ENCODE peak calls at places on chromosome 2, in five cellular contexts. F is GM12865, M is aorta, D is NAMALWA, K is lung microvascular endothelial cell. C is an unnamed sample.

GRCh38 chr2:213316001-213316735 is 31.9 kb downstream of the SPAG16 start:
- DNase-seq in K (no peak), F (no peak), D (no peak), M (no peak), C (no peak)

GRCh38 chr2:20600756-20601325 is 50.1 kb downstream of the HS1BP3 start:
- DNase-seq in D (no peak), K (peak; percentile 61), M (no peak), F (no peak), C (no peak)

GRCh38 chr2:192571636-192572035 is 376.9 kb upstream of the TMEFF2 start:
- DNase-seq in M (no peak), K (no peak), F (no peak), D (no peak), C (no peak)

GRCh38 chr2:172102858-172103359 is at the start of gene DLX2:
- DNase-seq in D (peak; percentile 97), M (peak; percentile 89), K (peak; percentile 87), F (peak; percentile 90), C (peak; percentile 71)

GRCh38 chr2:15275341-15275740 is 285.8 kb downstream of the NBAS start:
- DNase-seq in F (no peak), M (no peak), K (no peak), D (no peak), C (no peak)

GRCh38 chr2:169397697-169398096 is 35.4 kb upstream of the LRP2 start:
- DNase-seq in F (no peak), K (no peak), D (peak; percentile 7), M (no peak), C (no peak)

GRCh38 chr2:43737097-43737854 is 36.6 kb upstream of the DYNC2LI1 start:
- DNase-seq in K (peak; percentile 47), D (no peak), M (peak; percentile 61), F (no peak), C (no peak)

GRCh38 chr2:65071499-65072180 is 15.4 kb downstream of the CEP68 start:
- DNase-seq in F (no peak), M (no peak), K (no peak), D (no peak), C (no peak)

GRCh38 chr2:65602851-65603250 is 170.5 kb upstream of the SPRED2 start:
- DNase-seq in M (no peak), K (no peak), D (no peak), F (no peak), C (no peak)

GRCh38 chr2:149342509-149342908 is 12.1 kb downstream of the LYPD6 start:
- DNase-seq in K (no peak), M (no peak), D (no peak), F (no peak), C (no peak)

GRCh38 chr2:58110765-58111164 is 64.2 kb downstream of the VRK2 start:
- DNase-seq in F (no peak), D (no peak), M (no peak), K (no peak), C (no peak)

GRCh38 chr2:213161759-213162514 is 10.5 kb upstream of the IKZF2 start:
- DNase-seq in K (no peak), D (no peak), M (no peak), F (no peak), C (no peak)

GRCh38 chr2:99926986-99927385 is 215.4 kb downstream of the AFF3 start:
- DNase-seq in F (no peak), D (no peak), K (no peak), M (no peak), C (no peak)

GRCh38 chr2:181643158-181643557 is 13.7 kb downstream of the CERKL start:
- DNase-seq in F (no peak), K (no peak), D (no peak), M (no peak), C (no peak)

GRCh38 chr2:101732199-101732598 is 34.7 kb downstream of the MAP4K4 start:
- DNase-seq in D (no peak), F (no peak), M (no peak), K (no peak), C (no peak)

GRCh38 chr2:85795331-85796045 is 41.7 kb downstream of the ATOH8 start:
- DNase-seq in D (no peak), F (no peak), K (no peak), M (peak; percentile 47), C (no peak)

GRCh38 chr2:160270571-160271113 is 70.6 kb upstream of the ITGB6 start:
- DNase-seq in M (peak; percentile 49), F (no peak), D (no peak), K (no peak), C (no peak)

GRCh38 chr2:40095003-40095402 is 315.9 kb upstream of the THUMPD2 start:
- DNase-seq in K (peak; percentile 43), F (no peak), M (no peak), D (no peak), C (no peak)

GRCh38 chr2:12717988-12718661 is 1.4 kb downstream of the TRIB2 start:
- DNase-seq in D (peak; percentile 66), K (peak; percentile 53), M (no peak), F (no peak), C (no peak)

GRCh38 chr2:171319164-171319810 is 114.5 kb downstream of the METTL8 start:
- DNase-seq in M (no peak), D (peak; percentile 77), K (peak; percentile 88), F (peak; percentile 95), C (no peak)

GRCh38 chr2:46775722-46776121 is 139.9 kb downstream of the MCFD2 start:
- DNase-seq in M (no peak), D (no peak), F (peak; percentile 31), K (no peak), C (no peak)

GRCh38 chr2:30201990-30202389 is 29.3 kb upstream of the LBH start:
- DNase-seq in F (no peak), M (no peak), K (no peak), D (no peak), C (no peak)

GRCh38 chr2:109563294-109563693 is 50.5 kb downstream of the SEPTIN10 start:
- DNase-seq in F (no peak), M (no peak), K (no peak), D (no peak), C (no peak)

GRCh38 chr2:127593228-127594115 is 52.5 kb upstream of the GPR17 start:
- DNase-seq in F (no peak), M (no peak), K (no peak), D (no peak), C (no peak)

GRCh38 chr2:162198239-162198638 is 45.0 kb downstream of the FAP start:
- DNase-seq in D (no peak), K (no peak), M (no peak), F (no peak), C (no peak)

GRCh38 chr2:162317058-162317742 is 1.3 kb downstream of the IFIH1 start:
- DNase-seq in D (peak; percentile 45), M (no peak), K (no peak), F (peak; percentile 15), C (no peak)

GRCh38 chr2:39405364-39405763 is 31.7 kb downstream of the MAP4K3 start:
- DNase-seq in K (no peak), D (no peak), F (no peak), M (no peak), C (no peak)

GRCh38 chr2:120442923-120443571 is 97.1 kb downstream of the INHBB start:
- DNase-seq in D (no peak), F (no peak), M (no peak), K (no peak), C (no peak)

GRCh38 chr2:46487667-46488333 is 8.4 kb downstream of the TMEM247 start:
- DNase-seq in F (no peak), M (peak; percentile 89), D (no peak), K (peak; percentile 58), C (no peak)

GRCh38 chr2:239275871-239276812 is 124.7 kb downstream of the HDAC4 start:
- DNase-seq in K (no peak), F (no peak), D (no peak), M (no peak), C (no peak)

GRCh38 chr2:74290466-74291216 is 52.6 kb downstream of the SLC4A5 start:
- DNase-seq in M (no peak), F (peak; percentile 84), D (peak; percentile 41), K (no peak), C (no peak)

GRCh38 chr2:72112421-72112820 is 35.2 kb downstream of the CYP26B1 start:
- DNase-seq in M (no peak), K (peak; percentile 27), F (no peak), D (no peak), C (no peak)

GRCh38 chr2:105324732-105325131 is 4.8 kb downstream of the TGFBRAP1 start:
- DNase-seq in D (no peak), K (peak; percentile 61), M (no peak), F (no peak), C (no peak)

GRCh38 chr2:112259509-112260294 is 4.9 kb upstream of the ZC3H8 start:
- DNase-seq in K (peak; percentile 76), F (peak; percentile 92), M (peak; percentile 91), D (peak; percentile 87), C (peak; percentile 53)

GRCh38 chr2:106096446-106097369 is 97.4 kb downstream of the UXS1 start:
- DNase-seq in F (no peak), D (no peak), K (no peak), M (no peak), C (no peak)

GRCh38 chr2:207766697-207767460 is 2.8 kb downstream of the FZD5 start:
- DNase-seq in F (peak; percentile 7), M (no peak), K (no peak), D (no peak), C (no peak)

GRCh38 chr2:43276517-43276931 is 50.1 kb upstream of the ZFP36L2 start:
- DNase-seq in M (no peak), F (no peak), K (peak; percentile 21), D (no peak), C (no peak)